ENCODE peak calls at places on chromosomes 4 and X, in six cellular contexts. One of them, this sample, is unnamed.

GRCh38 chr4:178712486-178712885 is 1270.2 kb upstream of the AGA start:
- DNase-seq in ascending aorta: no peak
- DNase-seq in Panc1: no peak
- DNase-seq in CD4-positive, CD25-positive, alpha-beta regulatory T cell: no peak
- DNase-seq in mesendoderm: no peak
- DNase-seq in upper lobe of right lung: no peak
- DNase-seq in this sample: no peak

GRCh38 chr4:56681158-56681848 is at the start of gene HOPX:
- DNase-seq in ascending aorta: no peak
- DNase-seq in Panc1: no peak
- DNase-seq in CD4-positive, CD25-positive, alpha-beta regulatory T cell: peak
- DNase-seq in mesendoderm: peak
- DNase-seq in upper lobe of right lung: peak
- DNase-seq in this sample: no peak

GRCh38 chr4:104429150-104429741 is 65.4 kb downstream of the CXXC4 start:
- DNase-seq in ascending aorta: no peak
- DNase-seq in Panc1: no peak
- DNase-seq in CD4-positive, CD25-positive, alpha-beta regulatory T cell: no peak
- DNase-seq in mesendoderm: no peak
- DNase-seq in upper lobe of right lung: no peak
- DNase-seq in this sample: no peak

GRCh38 chr4:4427478-4427870 is 40.6 kb downstream of the NSG1 start:
- DNase-seq in ascending aorta: no peak
- DNase-seq in Panc1: no peak
- DNase-seq in CD4-positive, CD25-positive, alpha-beta regulatory T cell: no peak
- DNase-seq in mesendoderm: no peak
- DNase-seq in upper lobe of right lung: no peak
- DNase-seq in this sample: no peak

GRCh38 chr4:184351560-184352451 is 122.5 kb downstream of the IRF2 start:
- DNase-seq in ascending aorta: no peak
- DNase-seq in Panc1: no peak
- DNase-seq in CD4-positive, CD25-positive, alpha-beta regulatory T cell: no peak
- DNase-seq in mesendoderm: no peak
- DNase-seq in upper lobe of right lung: no peak
- DNase-seq in this sample: no peak

GRCh38 chrX:147077472-147077871 is 262.9 kb upstream of the CXorf51A start:
- DNase-seq in ascending aorta: no peak
- DNase-seq in Panc1: no peak
- DNase-seq in CD4-positive, CD25-positive, alpha-beta regulatory T cell: no peak
- DNase-seq in mesendoderm: no peak
- DNase-seq in upper lobe of right lung: no peak
- DNase-seq in this sample: no peak

GRCh38 chrX:125532411-125533089 is 212.9 kb downstream of the TEX13C start:
- DNase-seq in ascending aorta: no peak
- DNase-seq in Panc1: no peak
- DNase-seq in CD4-positive, CD25-positive, alpha-beta regulatory T cell: no peak
- DNase-seq in mesendoderm: no peak
- DNase-seq in upper lobe of right lung: no peak
- DNase-seq in this sample: no peak

GRCh38 chr4:168273838-168274237 is 44.7 kb downstream of the DDX60 start:
- DNase-seq in ascending aorta: no peak
- DNase-seq in Panc1: no peak
- DNase-seq in CD4-positive, CD25-positive, alpha-beta regulatory T cell: no peak
- DNase-seq in mesendoderm: peak
- DNase-seq in upper lobe of right lung: no peak
- DNase-seq in this sample: no peak

GRCh38 chrX:7110821-7111276 is 36.7 kb upstream of the STS start:
- DNase-seq in ascending aorta: no peak
- DNase-seq in Panc1: no peak
- DNase-seq in CD4-positive, CD25-positive, alpha-beta regulatory T cell: no peak
- DNase-seq in mesendoderm: peak
- DNase-seq in upper lobe of right lung: no peak
- DNase-seq in this sample: no peak

GRCh38 chrX:143661286-143661685 is 25.4 kb upstream of the SLITRK4 start:
- DNase-seq in ascending aorta: no peak
- DNase-seq in Panc1: no peak
- DNase-seq in CD4-positive, CD25-positive, alpha-beta regulatory T cell: no peak
- DNase-seq in mesendoderm: peak
- DNase-seq in upper lobe of right lung: no peak
- DNase-seq in this sample: no peak

GRCh38 chr4:118032691-118033090 is 1.6 kb upstream of the NDST3 start:
- DNase-seq in ascending aorta: no peak
- DNase-seq in Panc1: no peak
- DNase-seq in CD4-positive, CD25-positive, alpha-beta regulatory T cell: no peak
- DNase-seq in mesendoderm: peak
- DNase-seq in upper lobe of right lung: no peak
- DNase-seq in this sample: peak

GRCh38 chr4:100299019-100299418 is 108.8 kb upstream of the DDIT4L start:
- DNase-seq in ascending aorta: no peak
- DNase-seq in Panc1: no peak
- DNase-seq in CD4-positive, CD25-positive, alpha-beta regulatory T cell: no peak
- DNase-seq in mesendoderm: no peak
- DNase-seq in upper lobe of right lung: no peak
- DNase-seq in this sample: peak

GRCh38 chrX:48927736-48928382 is 9.0 kb upstream of the PIM2 start:
- DNase-seq in ascending aorta: no peak
- DNase-seq in Panc1: no peak
- DNase-seq in CD4-positive, CD25-positive, alpha-beta regulatory T cell: no peak
- DNase-seq in mesendoderm: peak
- DNase-seq in upper lobe of right lung: no peak
- DNase-seq in this sample: no peak

GRCh38 chrX:11789809-11790208 is 31.8 kb downstream of the MSL3 start:
- DNase-seq in ascending aorta: no peak
- DNase-seq in Panc1: no peak
- DNase-seq in CD4-positive, CD25-positive, alpha-beta regulatory T cell: no peak
- DNase-seq in mesendoderm: no peak
- DNase-seq in upper lobe of right lung: no peak
- DNase-seq in this sample: no peak

GRCh38 chr4:78864405-78865024 is 74.7 kb downstream of the PAQR3 start:
- DNase-seq in ascending aorta: no peak
- DNase-seq in Panc1: peak
- DNase-seq in CD4-positive, CD25-positive, alpha-beta regulatory T cell: peak
- DNase-seq in mesendoderm: peak
- DNase-seq in upper lobe of right lung: no peak
- DNase-seq in this sample: no peak

GRCh38 chr4:1200425-1201035 is 28.1 kb upstream of the SPON2 start:
- DNase-seq in ascending aorta: no peak
- DNase-seq in Panc1: no peak
- DNase-seq in CD4-positive, CD25-positive, alpha-beta regulatory T cell: no peak
- DNase-seq in mesendoderm: peak
- DNase-seq in upper lobe of right lung: peak
- DNase-seq in this sample: peak

GRCh38 chr4:87092389-87093141 is 127.9 kb downstream of the KLHL8 start:
- DNase-seq in ascending aorta: no peak
- DNase-seq in Panc1: no peak
- DNase-seq in CD4-positive, CD25-positive, alpha-beta regulatory T cell: no peak
- DNase-seq in mesendoderm: no peak
- DNase-seq in upper lobe of right lung: peak
- DNase-seq in this sample: peak

GRCh38 chrX:140762061-140762460 is 52.5 kb downstream of the LINC00632 start:
- DNase-seq in ascending aorta: no peak
- DNase-seq in Panc1: peak
- DNase-seq in CD4-positive, CD25-positive, alpha-beta regulatory T cell: peak
- DNase-seq in mesendoderm: peak
- DNase-seq in upper lobe of right lung: no peak
- DNase-seq in this sample: peak

GRCh38 chr4:151389316-151389715 is 19.7 kb upstream of the FHIP1A start:
- DNase-seq in ascending aorta: no peak
- DNase-seq in Panc1: no peak
- DNase-seq in CD4-positive, CD25-positive, alpha-beta regulatory T cell: no peak
- DNase-seq in mesendoderm: no peak
- DNase-seq in upper lobe of right lung: no peak
- DNase-seq in this sample: peak

GRCh38 chr4:183960912-183961569 is 55.9 kb downstream of the STOX2 start:
- DNase-seq in ascending aorta: no peak
- DNase-seq in Panc1: no peak
- DNase-seq in CD4-positive, CD25-positive, alpha-beta regulatory T cell: no peak
- DNase-seq in mesendoderm: peak
- DNase-seq in upper lobe of right lung: no peak
- DNase-seq in this sample: no peak

GRCh38 chrX:153818571-153819397 is 11.6 kb downstream of the PDZD4 start:
- DNase-seq in ascending aorta: no peak
- DNase-seq in Panc1: no peak
- DNase-seq in CD4-positive, CD25-positive, alpha-beta regulatory T cell: peak
- DNase-seq in mesendoderm: peak
- DNase-seq in upper lobe of right lung: no peak
- DNase-seq in this sample: no peak
- H3K4me3 ChIP-seq in ascending aorta: peak
- H3K4me3 ChIP-seq in Panc1: peak
- H3K4me3 ChIP-seq in CD4-positive, CD25-positive, alpha-beta regulatory T cell: no peak
- H3K4me3 ChIP-seq in mesendoderm: no peak
- H3K4me3 ChIP-seq in upper lobe of right lung: peak
- H3K4me3 ChIP-seq in this sample: peak

DNA sequence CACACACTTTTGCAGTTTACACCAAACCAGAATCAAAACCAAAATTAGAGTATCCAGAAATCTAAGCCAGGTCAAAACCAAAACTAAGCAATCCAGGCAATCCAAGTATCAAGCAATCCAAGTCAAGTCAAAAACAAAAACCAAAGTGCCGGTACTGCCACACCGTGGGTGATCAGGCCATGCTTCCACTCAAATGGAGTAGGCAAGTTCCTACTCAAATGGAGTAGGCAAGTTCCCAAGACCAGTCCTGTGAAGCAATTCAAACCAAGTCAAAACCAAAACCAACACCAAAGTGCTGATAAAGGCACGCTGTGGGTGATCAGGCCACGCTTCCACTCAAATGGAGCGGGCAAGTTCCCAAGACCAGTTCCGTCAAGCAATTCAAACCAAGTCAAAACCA is 31.3 kb downstream of the MID1 start:
- DNase-seq in ascending aorta: no peak
- DNase-seq in Panc1: no peak
- DNase-seq in CD4-positive, CD25-positive, alpha-beta regulatory T cell: no peak
- DNase-seq in mesendoderm: no peak
- DNase-seq in upper lobe of right lung: no peak
- DNase-seq in this sample: no peak
- H3K4me3 ChIP-seq in ascending aorta: no peak
- H3K4me3 ChIP-seq in Panc1: no peak
- H3K4me3 ChIP-seq in CD4-positive, CD25-positive, alpha-beta regulatory T cell: no peak
- H3K4me3 ChIP-seq in mesendoderm: no peak
- H3K4me3 ChIP-seq in upper lobe of right lung: no peak
- H3K4me3 ChIP-seq in this sample: no peak

DNA sequence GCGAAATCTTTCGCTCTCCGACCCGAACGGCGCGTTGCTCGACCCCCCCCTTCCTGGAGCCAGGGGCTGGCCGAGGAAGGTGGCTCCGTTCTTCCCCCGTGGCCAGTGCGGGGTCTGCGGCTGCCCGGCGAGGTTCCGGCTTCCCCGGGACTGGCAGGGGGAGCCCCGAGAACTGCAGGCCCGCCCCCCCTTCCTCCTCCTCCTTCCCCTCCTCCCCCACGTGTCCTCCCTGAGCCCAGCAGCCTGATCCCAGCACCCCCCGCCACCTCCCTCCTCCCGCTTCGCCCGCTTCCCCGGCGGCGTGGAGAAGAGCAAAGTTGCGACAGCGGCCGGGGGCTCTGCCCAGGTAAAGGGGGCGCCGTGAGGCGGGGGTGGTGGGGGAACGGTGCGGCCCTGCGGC is 2.4 kb upstream of the BCORL1 start:
- DNase-seq in ascending aorta: no peak
- DNase-seq in Panc1: no peak
- DNase-seq in CD4-positive, CD25-positive, alpha-beta regulatory T cell: no peak
- DNase-seq in mesendoderm: no peak
- DNase-seq in upper lobe of right lung: peak
- DNase-seq in this sample: no peak
- H3K4me3 ChIP-seq in ascending aorta: no peak
- H3K4me3 ChIP-seq in Panc1: no peak
- H3K4me3 ChIP-seq in CD4-positive, CD25-positive, alpha-beta regulatory T cell: no peak
- H3K4me3 ChIP-seq in mesendoderm: no peak
- H3K4me3 ChIP-seq in upper lobe of right lung: no peak
- H3K4me3 ChIP-seq in this sample: no peak

GRCh38 chrX:10617186-10617963 is 3.0 kb downstream of the MID1 start:
- DNase-seq in ascending aorta: no peak
- DNase-seq in Panc1: no peak
- DNase-seq in CD4-positive, CD25-positive, alpha-beta regulatory T cell: no peak
- DNase-seq in mesendoderm: no peak
- DNase-seq in upper lobe of right lung: no peak
- DNase-seq in this sample: no peak
- H3K4me3 ChIP-seq in ascending aorta: peak
- H3K4me3 ChIP-seq in Panc1: peak
- H3K4me3 ChIP-seq in CD4-positive, CD25-positive, alpha-beta regulatory T cell: no peak
- H3K4me3 ChIP-seq in mesendoderm: no peak
- H3K4me3 ChIP-seq in upper lobe of right lung: peak
- H3K4me3 ChIP-seq in this sample: peak